ENCODE peak calls at places on chromosomes 7 and 10, in five cellular contexts. One of them, this sample, is unnamed.
A peak's percentile ranks its signal among the peaks of the same experiment; 100 is the strongest.

GRCh38 chr7:134645935-134646334 is 718 bp upstream of the BPGM start:
- DNase-seq in SK-N-SH: no peak
- DNase-seq in RCC 7860: peak; percentile 20
- DNase-seq in ovary: no peak
- DNase-seq in WERI-Rb-1: no peak
- DNase-seq in this sample: no peak

GRCh38 chr7:40673285-40673684 is 538.5 kb downstream of the SUGCT start:
- DNase-seq in RCC 7860: no peak
- DNase-seq in SK-N-SH: no peak
- DNase-seq in ovary: no peak
- DNase-seq in WERI-Rb-1: no peak
- DNase-seq in this sample: no peak

GRCh38 chr10:93671042-93671441 is 31.4 kb downstream of the FRA10AC1 start:
- DNase-seq in ovary: no peak
- DNase-seq in WERI-Rb-1: no peak
- DNase-seq in SK-N-SH: no peak
- DNase-seq in RCC 7860: no peak
- DNase-seq in this sample: no peak

GRCh38 chr7:1169409-1170368 is 9.7 kb upstream of the ZFAND2A start:
- DNase-seq in RCC 7860: peak; percentile 4
- DNase-seq in SK-N-SH: peak; percentile 86
- DNase-seq in WERI-Rb-1: peak; percentile 81
- DNase-seq in ovary: peak; percentile 85
- DNase-seq in this sample: peak; percentile 91

GRCh38 chr7:118080947-118081346 is 103.0 kb upstream of the LSM8 start:
- DNase-seq in SK-N-SH: no peak
- DNase-seq in WERI-Rb-1: no peak
- DNase-seq in ovary: no peak
- DNase-seq in RCC 7860: peak; percentile 93
- DNase-seq in this sample: no peak

GRCh38 chr7:32588657-32589056 is 93.4 kb downstream of the AVL9 start:
- DNase-seq in ovary: no peak
- DNase-seq in RCC 7860: peak; percentile 90
- DNase-seq in SK-N-SH: no peak
- DNase-seq in WERI-Rb-1: no peak
- DNase-seq in this sample: no peak

GRCh38 chr10:114537791-114538543 is 120.1 kb downstream of the ABLIM1 start:
- DNase-seq in SK-N-SH: no peak
- DNase-seq in RCC 7860: no peak
- DNase-seq in ovary: no peak
- DNase-seq in WERI-Rb-1: peak; percentile 44
- DNase-seq in this sample: no peak

GRCh38 chr7:27739301-27739913 is 555 bp upstream of the TAX1BP1 start:
- DNase-seq in RCC 7860: no peak
- DNase-seq in ovary: no peak
- DNase-seq in SK-N-SH: peak; percentile 70
- DNase-seq in WERI-Rb-1: no peak
- DNase-seq in this sample: no peak

GRCh38 chr10:113782367-113782766 is 30.9 kb downstream of the PLEKHS1 start:
- DNase-seq in SK-N-SH: no peak
- DNase-seq in WERI-Rb-1: no peak
- DNase-seq in ovary: no peak
- DNase-seq in RCC 7860: no peak
- DNase-seq in this sample: no peak

GRCh38 chr10:924524-924859 is 7.0 kb downstream of the LARP4B start:
- DNase-seq in RCC 7860: no peak
- DNase-seq in ovary: no peak
- DNase-seq in SK-N-SH: no peak
- DNase-seq in WERI-Rb-1: no peak
- DNase-seq in this sample: no peak

GRCh38 chr7:151448261-151449252 is 8.6 kb upstream of the CRYGN start:
- DNase-seq in SK-N-SH: peak; percentile 91
- DNase-seq in ovary: peak; percentile 80
- DNase-seq in RCC 7860: no peak
- DNase-seq in WERI-Rb-1: peak; percentile 67
- DNase-seq in this sample: peak; percentile 89

GRCh38 chr7:115631782-115632181 is 398.8 kb downstream of the TFEC start:
- DNase-seq in WERI-Rb-1: no peak
- DNase-seq in RCC 7860: no peak
- DNase-seq in ovary: no peak
- DNase-seq in SK-N-SH: no peak
- DNase-seq in this sample: no peak

GRCh38 chr10:87850742-87851205 is 12.6 kb downstream of the KLLN start:
- DNase-seq in WERI-Rb-1: peak; percentile 68
- DNase-seq in SK-N-SH: peak; percentile 57
- DNase-seq in ovary: peak; percentile 60
- DNase-seq in RCC 7860: peak; percentile 41
- DNase-seq in this sample: peak; percentile 66

GRCh38 chr10:77687018-77687417 is 49.4 kb upstream of the KCNMA1 start:
- DNase-seq in ovary: no peak
- DNase-seq in WERI-Rb-1: no peak
- DNase-seq in SK-N-SH: no peak
- DNase-seq in RCC 7860: no peak
- DNase-seq in this sample: no peak

This sample was measured in sciatic nerve.